ENCODE peak calls at places on chromosomes 4 and X, in five cellular contexts. U is left ventricle myocardium superior; E is LoVo; O is dorsolateral prefrontal cortex; I is stimulated activated CD4-positive, alpha-beta T cell treated with anti-CD3 and anti-CD28 coated beads, TNF-alpha, amount 100 ng/mL, for 48 hours. Q is an unnamed sample.

GRCh38 chr4:114694770-114695169 is 96.2 kb downstream of the UGT8 start:
- DNase-seq in U (no peak), E (peak), O (no peak), I (no peak), Q (no peak)

GRCh38 chrX:140764401-140764919 is 54.9 kb downstream of the LINC00632 start:
- DNase-seq in U (peak), E (no peak), O (no peak), I (no peak), Q (peak)

GRCh38 chr4:23068287-23068686 is 375.6 kb downstream of the GBA3 start:
- DNase-seq in U (no peak), E (no peak), O (no peak), I (no peak), Q (no peak)

GRCh38 chr4:112664611-112665010 is 27.7 kb downstream of the LARP7 start:
- DNase-seq in U (no peak), E (peak), O (no peak), I (no peak), Q (no peak)

GRCh38 chrX:43615677-43616076 is 40.4 kb upstream of the MAOA start:
- DNase-seq in U (no peak), E (no peak), O (no peak), I (no peak), Q (no peak)

GRCh38 chr4:77044458-77045124 is 31.2 kb downstream of the CCNI start:
- DNase-seq in U (no peak), E (peak), O (no peak), I (no peak), Q (no peak)

GRCh38 chrX:128106630-128107029 is 54.4 kb upstream of the ACTRT1 start:
- DNase-seq in U (no peak), E (peak), O (no peak), I (no peak), Q (no peak)

GRCh38 chr4:144817081-144817480 is 171.1 kb downstream of the HHIP start:
- DNase-seq in U (no peak), E (no peak), O (no peak), I (no peak), Q (no peak)

GRCh38 chr4:1593458-1593857 is 90.7 kb downstream of the FAM53A start:
- DNase-seq in U (peak), E (no peak), O (no peak), I (no peak), Q (no peak)

GRCh38 chr4:175350246-175350645 is 432.1 kb downstream of the ADAM29 start:
- DNase-seq in U (no peak), E (no peak), O (no peak), I (no peak), Q (no peak)

GRCh38 chrX:95346854-95347253 is 1337.8 kb upstream of the DIAPH2 start:
- DNase-seq in U (no peak), E (no peak), O (no peak), I (no peak), Q (no peak)

GRCh38 chrX:139448996-139449395 is 81.5 kb upstream of the F9 start:
- DNase-seq in U (no peak), E (no peak), O (no peak), I (no peak), Q (no peak)

GRCh38 chr4:128220286-128221235 is 67.1 kb downstream of the PGRMC2 start:
- DNase-seq in U (no peak), E (peak), O (no peak), I (no peak), Q (no peak)

GRCh38 chrX:24782011-24782410 is 88.3 kb downstream of the POLA1 start:
- DNase-seq in U (no peak), E (no peak), O (no peak), I (no peak), Q (no peak)

GRCh38 chrX:11341274-11342256 is 48.4 kb downstream of the AMELX start:
- DNase-seq in U (peak), E (no peak), O (no peak), I (no peak), Q (peak)

GRCh38 chr4:113435893-113436292 is 325.6 kb downstream of the CAMK2D start:
- DNase-seq in U (peak), E (peak), O (no peak), I (no peak), Q (peak)

GRCh38 chrX:19543020-19543715 is 27.9 kb upstream of the MAP3K15 start:
- DNase-seq in U (no peak), E (no peak), O (no peak), I (no peak), Q (no peak)

GRCh38 chrX:55072286-55072685 is 2.5 kb upstream of the PAGE2B start:
- DNase-seq in U (no peak), E (no peak), O (no peak), I (no peak), Q (no peak)